ENCODE peak calls at places on chromosomes 2 and 18, in five cellular contexts. O is left kidney, P is T-helper 9 cell, K is mesothelial cell of epicardium, F is mucosa of descending colon. R is an unnamed sample.

GRCh38 chr2:96159084-96159830 is 14.0 kb upstream of the DUSP2 start:
- DNase-seq in F (no peak), K (no peak), P (no peak), O (peak), R (no peak)

GRCh38 chr2:225735844-225736243 is 336.3 kb downstream of the NYAP2 start:
- DNase-seq in F (no peak), P (no peak), O (peak), K (no peak), R (no peak)

GRCh38 chr2:240325654-240326031 is 109.8 kb upstream of the GPC1 start:
- DNase-seq in O (no peak), P (no peak), F (no peak), K (no peak), R (peak)

GRCh38 chr18:2905802-2906521 is 59.2 kb downstream of the EMILIN2 start:
- DNase-seq in O (peak), K (peak), F (peak), P (peak), R (peak)

GRCh38 chr2:113227698-113228097 is 51.0 kb downstream of the PAX8 start:
- DNase-seq in O (no peak), F (no peak), K (no peak), P (no peak), R (no peak)

GRCh38 chr18:12420831-12421421 is 13.2 kb downstream of the PRELID3A start:
- DNase-seq in P (no peak), K (no peak), O (peak), F (no peak), R (no peak)

GRCh38 chr18:70289351-70290330 is 796 bp downstream of the SOCS6 start:
- DNase-seq in F (peak), K (peak), P (peak), O (peak), R (peak)

GRCh38 chr18:44214396-44214795 is 466.3 kb upstream of the SETBP1 start:
- DNase-seq in P (no peak), K (no peak), O (no peak), F (no peak), R (no peak)

GRCh38 chr2:100744589-100744988 is 75.3 kb upstream of the NPAS2 start:
- DNase-seq in F (no peak), O (no peak), P (no peak), K (no peak), R (no peak)

GRCh38 chr2:240451108-240451611 is 15.7 kb downstream of the GPC1 start:
- DNase-seq in K (no peak), F (peak), O (no peak), P (no peak), R (no peak)

GRCh38 chr18:54415086-54415485 is 57.4 kb downstream of the C18orf54 start:
- DNase-seq in O (no peak), F (no peak), P (no peak), K (no peak), R (no peak)

GRCh38 chr2:86342488-86342887 is 5.1 kb upstream of the REEP1 start:
- DNase-seq in F (no peak), K (no peak), O (no peak), P (no peak), R (no peak)

GRCh38 chr2:189127756-189128155 is 51.8 kb downstream of the COL5A2 start:
- DNase-seq in F (no peak), P (no peak), O (no peak), K (no peak), R (no peak)

GRCh38 chr2:232873909-232874641 is 4.0 kb downstream of the SNORC start:
- DNase-seq in K (no peak), F (peak), P (no peak), O (no peak), R (no peak)

GRCh38 chr2:43024515-43024962 is 201.9 kb downstream of the ZFP36L2 start:
- DNase-seq in F (peak), K (no peak), P (peak), O (peak), R (peak)

GRCh38 chr2:191675807-191676667 is 1.9 kb upstream of the NABP1 start:
- DNase-seq in F (peak), P (peak), O (peak), K (no peak), R (peak)

GRCh38 chr18:44922968-44923367 is 242.3 kb downstream of the SETBP1 start:
- DNase-seq in O (no peak), F (no peak), P (no peak), K (no peak), R (no peak)

GRCh38 chr2:69013837-69014796 is 1.1 kb downstream of the ANTXR1 start:
- DNase-seq in K (no peak), O (peak), P (no peak), F (no peak), R (no peak)

GRCh38 chr18:50877545-50878265 is 1.2 kb upstream of the ME2 start:
- DNase-seq in O (no peak), K (no peak), P (no peak), F (no peak), R (no peak)

GRCh38 chr2:232200195-232200594 is 178.4 kb upstream of the ALPP start:
- DNase-seq in F (no peak), O (no peak), P (no peak), K (no peak), R (no peak)

GRCh38 chr18:58288922-58289797 is 245.1 kb downstream of the NEDD4L start:
- DNase-seq in K (no peak), F (no peak), P (no peak), O (peak), R (no peak)

GRCh38 chr2:139814458-139814857 is 1034.3 kb upstream of the NXPH2 start:
- DNase-seq in P (no peak), O (no peak), F (no peak), K (no peak), R (no peak)

R was measured in body of pancreas.